ENCODE peak calls at places on chromosomes 11 and 22, in seven cellular contexts. E is tibial artery, C is AG04450, D is NB4, A is A549, K is epithelial cell of esophagus, F is foreskin fibroblast. B is an unnamed sample.

GRCh38 chr11:54946429-54946828 is 239.8 kb downstream of the OR4A5 start:
- DNase-seq in E (no peak), C (no peak), D (no peak), A (no peak), K (no peak), F (no peak), B (no peak)

GRCh38 chr11:118606157-118606843 is 1.1 kb upstream of the PHLDB1 start:
- DNase-seq in E (no peak), C (no peak), D (no peak), A (no peak), K (no peak), F (no peak), B (no peak)

GRCh38 chr11:61131998-61132555 is 29.1 kb downstream of the VPS37C start:
- DNase-seq in E (no peak), C (no peak), D (no peak), A (no peak), K (no peak), F (no peak), B (no peak)

GRCh38 chr11:117392001-117392690 is 64.5 kb downstream of the CEP164 start:
- DNase-seq in E (peak), C (no peak), D (no peak), A (no peak), K (no peak), F (no peak), B (no peak)

GRCh38 chr11:62108017-62108750 is 15.6 kb upstream of the INCENP start:
- DNase-seq in E (no peak), C (no peak), D (peak), A (peak), K (peak), F (peak), B (peak)

GRCh38 chr11:9057888-9058287 is 33.5 kb downstream of the SCUBE2 start:
- DNase-seq in E (no peak), C (no peak), D (no peak), A (no peak), K (no peak), F (no peak), B (no peak)

GRCh38 chr11:10619281-10619680 is 50.8 kb upstream of the LYVE1 start:
- DNase-seq in E (no peak), C (no peak), D (no peak), A (no peak), K (no peak), F (no peak), B (no peak)

GRCh38 chr11:22703040-22703439 is 36.6 kb downstream of the GAS2 start:
- DNase-seq in E (no peak), C (peak), D (no peak), A (peak), K (peak), F (peak), B (no peak)

GRCh38 chr22:17243524-17243923 is 24.3 kb upstream of the ADA2 start:
- DNase-seq in E (no peak), C (no peak), D (peak), A (peak), K (peak), F (no peak), B (no peak)

GRCh38 chr11:77779935-77780334 is 40.6 kb downstream of the RSF1 start:
- DNase-seq in E (no peak), C (peak), D (peak), A (peak), K (peak), F (peak), B (no peak)

GRCh38 chr22:39311592-39312400 is 7.6 kb downstream of the RPL3 start:
- DNase-seq in E (no peak), C (no peak), D (peak), A (no peak), K (peak), F (no peak), B (no peak)

GRCh38 chr22:22944268-22944985 is 56.8 kb downstream of the IGLL5 start:
- DNase-seq in E (no peak), C (no peak), D (no peak), A (no peak), K (no peak), F (no peak), B (no peak)

GRCh38 chr11:43282607-43283440 is 29.0 kb upstream of the API5 start:
- DNase-seq in E (no peak), C (no peak), D (peak), A (peak), K (peak), F (peak), B (no peak)

GRCh38 chr22:20979243-20979809 is 2.8 kb upstream of the LZTR1 start:
- DNase-seq in E (no peak), C (peak), D (no peak), A (no peak), K (peak), F (peak), B (no peak)

GRCh38 chr22:19377565-19378361 is 53.8 kb downstream of the HIRA start:
- DNase-seq in E (no peak), C (no peak), D (no peak), A (no peak), K (no peak), F (no peak), B (no peak)

GRCh38 chr22:42994917-42995562 is 19.9 kb downstream of the PACSIN2 start:
- DNase-seq in E (peak), C (peak), D (peak), A (peak), K (peak), F (peak), B (peak)

GRCh38 chr22:23591203-23591791 is 11.2 kb upstream of the IGLL1 start:
- DNase-seq in E (no peak), C (peak), D (peak), A (peak), K (peak), F (peak), B (peak)

GRCh38 chr11:125382211-125382807 is 113.8 kb downstream of the FEZ1 start:
- DNase-seq in E (no peak), C (no peak), D (no peak), A (no peak), K (no peak), F (no peak), B (no peak)

GRCh38 chr11:13378316-13378715 is 84.7 kb downstream of the BTBD10 start:
- DNase-seq in E (no peak), C (no peak), D (no peak), A (no peak), K (peak), F (no peak), B (no peak)

GRCh38 chr22:27783436-27784098 is 18.0 kb downstream of the MN1 start:
- DNase-seq in E (peak), C (no peak), D (no peak), A (no peak), K (no peak), F (no peak), B (no peak)

GRCh38 chr11:112644410-112645131 is 316.6 kb upstream of the NCAM1 start:
- DNase-seq in E (no peak), C (no peak), D (no peak), A (no peak), K (no peak), F (no peak), B (no peak)

GRCh38 chr11:34633990-34634725 is 13.3 kb downstream of the EHF start:
- DNase-seq in E (no peak), C (no peak), D (peak), A (peak), K (peak), F (no peak), B (peak)

GRCh38 chr22:17578129-17578754 is 14.9 kb downstream of the SLC25A18 start:
- DNase-seq in E (peak), C (no peak), D (no peak), A (no peak), K (peak), F (peak), B (no peak)

GRCh38 chr11:65077466-65077865 is 6.4 kb downstream of the CDCA5 start:
- DNase-seq in E (no peak), C (no peak), D (peak), A (peak), K (peak), F (peak), B (no peak)

GRCh38 chr11:102685311-102685710 is 20.3 kb downstream of the MMP27 start:
- DNase-seq in E (no peak), C (no peak), D (no peak), A (no peak), K (peak), F (no peak), B (no peak)

GRCh38 chr11:96228472-96228871 is 114.5 kb downstream of the MAML2 start:
- DNase-seq in E (peak), C (peak), D (no peak), A (peak), K (peak), F (peak), B (no peak)

GRCh38 chr11:90235536-90235935 is 12.7 kb upstream of the CHORDC1 start:
- DNase-seq in E (no peak), C (no peak), D (no peak), A (no peak), K (no peak), F (no peak), B (no peak)

GRCh38 chr11:111694851-111695250 is 71.3 kb downstream of the PPP2R1B start:
- DNase-seq in E (no peak), C (peak), D (no peak), A (peak), K (no peak), F (peak), B (peak)

GRCh38 chr22:30268331-30268730 is 1.7 kb upstream of the OSM start:
- DNase-seq in E (no peak), C (no peak), D (no peak), A (no peak), K (no peak), F (no peak), B (no peak)

GRCh38 chr22:30266445-30267381 is at the start of gene OSM:
- DNase-seq in E (peak), C (no peak), D (peak), A (no peak), K (no peak), F (no peak), B (no peak)

GRCh38 chr22:30265131-30265720 is 1.4 kb downstream of the OSM start:
- DNase-seq in E (no peak), C (no peak), D (peak), A (no peak), K (no peak), F (no peak), B (no peak)

GRCh38 chr22:30265851-30266444 is 703 bp downstream of the OSM start:
- DNase-seq in E (peak), C (no peak), D (peak), A (no peak), K (no peak), F (no peak), B (no peak)

GRCh38 chr22:30267382-30268302 is 991 bp upstream of the OSM start:
- DNase-seq in E (no peak), C (no peak), D (peak), A (no peak), K (no peak), F (no peak), B (no peak)
- H3K4me3 ChIP-seq in E (no peak), C (no peak), D (peak), A (no peak), K (no peak), F (no peak), B (no peak)

GRCh38 chr11:93480756-93481155 is 62.4 kb downstream of the SMCO4 start:
- DNase-seq in E (no peak), C (no peak), D (no peak), A (no peak), K (no peak), F (no peak), B (no peak)

GRCh38 chr11:93474122-93474521 is 69.1 kb downstream of the SMCO4 start:
- DNase-seq in E (no peak), C (no peak), D (no peak), A (no peak), K (no peak), F (no peak), B (no peak)

GRCh38 chr11:93477684-93478234 is 65.4 kb downstream of the SMCO4 start:
- DNase-seq in E (no peak), C (no peak), D (no peak), A (no peak), K (no peak), F (no peak), B (no peak)

GRCh38 chr11:93478841-93479240 is 64.3 kb downstream of the SMCO4 start:
- DNase-seq in E (no peak), C (no peak), D (no peak), A (no peak), K (no peak), F (no peak), B (no peak)

GRCh38 chr11:93476796-93477195 is 66.4 kb downstream of the SMCO4 start:
- DNase-seq in E (no peak), C (peak), D (no peak), A (peak), K (peak), F (peak), B (peak)
- TF ChIP-seq CTCF in E (no peak), C (no peak), D (no peak), A (no peak), K (no peak), F (no peak), B (no peak)

DNA sequence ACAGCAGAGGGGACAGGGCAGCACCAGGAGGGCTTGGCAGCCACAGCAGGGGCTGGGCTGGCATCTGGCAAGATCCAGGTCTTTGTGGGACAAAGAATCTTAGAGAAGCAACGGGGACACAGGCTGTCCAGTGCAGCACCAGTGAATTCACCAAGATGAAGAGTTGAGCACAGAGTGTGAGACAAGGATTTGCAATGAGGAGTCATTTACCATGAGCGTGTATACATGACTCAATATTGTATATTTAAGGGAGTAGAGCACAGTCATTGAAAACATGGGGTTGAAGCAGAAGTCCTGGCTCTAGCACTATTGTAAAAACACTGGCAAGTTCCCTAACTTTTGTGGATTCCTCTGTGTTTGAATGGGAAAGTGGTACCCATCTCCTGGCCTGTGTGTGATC is 3.5 kb downstream of the APOL1 start:
- DNase-seq in E (no peak), C (no peak), D (no peak), A (no peak), K (no peak), F (no peak), B (no peak)
- H3K4me3 ChIP-seq in E (no peak), C (no peak), D (no peak), A (no peak), K (no peak), F (no peak), B (no peak)

DNA sequence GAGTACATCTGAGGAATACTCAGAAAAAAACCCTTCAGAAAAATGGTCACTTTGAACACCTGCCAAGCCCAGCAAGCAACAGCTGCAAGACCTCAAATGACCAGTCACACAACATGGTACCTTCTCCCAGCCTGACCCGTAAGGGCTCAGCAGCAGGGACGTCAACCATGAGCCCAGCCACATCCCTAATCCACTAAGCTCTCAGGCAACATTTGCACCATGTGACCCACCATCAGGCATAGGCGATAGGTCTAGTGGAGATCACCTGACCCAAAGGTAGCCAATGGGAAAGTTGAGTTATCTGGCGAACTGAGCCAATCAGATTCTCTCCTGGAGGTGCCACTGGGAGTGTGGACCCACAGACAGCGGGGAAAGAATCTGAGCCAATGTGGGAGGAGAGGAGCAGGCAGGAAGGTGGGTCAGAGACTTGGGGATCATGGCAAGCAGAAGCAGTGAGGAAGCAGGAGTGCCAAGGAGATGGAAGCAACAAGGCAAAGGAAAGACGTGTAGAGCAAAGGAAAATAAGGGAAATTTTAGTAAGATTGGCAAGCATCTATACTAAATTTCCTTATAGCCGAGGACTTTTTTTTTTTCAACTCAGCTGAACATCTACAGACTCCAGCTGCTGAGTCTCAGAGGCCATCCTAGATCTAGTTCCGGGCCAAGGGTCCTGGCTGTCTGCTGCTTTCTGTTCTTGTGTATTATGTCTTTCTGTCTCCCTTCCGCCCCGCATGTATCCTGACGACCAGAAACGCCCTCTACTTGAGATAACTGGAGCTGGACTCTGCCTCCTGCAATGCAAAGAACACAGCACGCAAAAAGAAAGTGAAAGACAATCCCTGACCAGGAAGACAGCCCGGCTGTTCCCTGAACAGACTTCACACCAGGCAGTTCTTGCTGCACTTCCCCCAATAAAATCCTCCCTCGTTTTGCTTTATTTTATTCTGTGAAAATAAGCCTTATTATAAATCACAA is 11.0 kb upstream of the PLAAT2 start:
- DNase-seq in E (peak), C (peak), D (peak), A (peak), K (no peak), F (peak), B (peak)
- TF ChIP-seq CTCF in E (no peak), C (peak), D (peak), A (no peak), K (peak), F (peak), B (peak)